ENCODE peak calls at places on chromosomes 6 and 20, in four cellular contexts. O, J, Y and B are unnamed samples.

GRCh38 chr6:107720762-107721161 is 103.4 kb downstream of the SCML4 start:
- DNase-seq in O (no peak), J (no peak), Y (no peak), B (no peak)

GRCh38 chr6:85185977-85186376 is 263.9 kb upstream of the NT5E start:
- DNase-seq in O (no peak), J (no peak), Y (no peak), B (no peak)

GRCh38 chr6:157218371-157219198 is 104.7 kb downstream of the TMEM242 start:
- DNase-seq in O (no peak), J (no peak), Y (no peak), B (no peak)

GRCh38 chr20:53757472-53757913 is 163.9 kb upstream of the ZNF217 start:
- DNase-seq in O (no peak), J (no peak), Y (no peak), B (no peak)

GRCh38 chr6:119090256-119090655 is 11.8 kb upstream of the FAM184A start:
- DNase-seq in O (no peak), J (no peak), Y (no peak), B (no peak)

GRCh38 chr6:81962198-81962597 is 209.7 kb upstream of the TENT5A start:
- DNase-seq in O (no peak), J (no peak), Y (no peak), B (no peak)

GRCh38 chr6:128036808-128037570 is 136.1 kb upstream of the THEMIS start:
- DNase-seq in O (no peak), J (no peak), Y (no peak), B (no peak)

GRCh38 chr6:101088594-101088993 is 207.5 kb upstream of the ASCC3 start:
- DNase-seq in O (no peak), J (no peak), Y (no peak), B (no peak)

GRCh38 chr6:32056254-32056653 is 18.0 kb downstream of the CYP21A2 start:
- DNase-seq in O (no peak), J (no peak), Y (peak; percentile 23), B (no peak)

GRCh38 chr20:45506927-45507820 is 8.2 kb downstream of the SPINT3 start:
- DNase-seq in O (no peak), J (no peak), Y (no peak), B (no peak)

GRCh38 chr6:97282238-97282725 is 734 bp downstream of the MMS22L start:
- DNase-seq in O (no peak), J (no peak), Y (no peak), B (no peak)

GRCh38 chr6:36130672-36131516 is 581 bp downstream of the MAPK13 start:
- DNase-seq in O (peak; percentile 38), J (no peak), Y (no peak), B (peak; percentile 78)

GRCh38 chr20:1490643-1491042 is 577 bp downstream of the SIRPB2 start:
- DNase-seq in O (no peak), J (no peak), Y (no peak), B (no peak)

GRCh38 chr6:79334674-79335073 is 100.2 kb upstream of the HMGN3 start:
- DNase-seq in O (no peak), J (no peak), Y (no peak), B (no peak)

GRCh38 chr6:27809939-27810767 is 102.0 kb downstream of the OR2B2 start:
- DNase-seq in O (peak; percentile 72), J (peak; percentile 41), Y (peak; percentile 58), B (peak; percentile 72)

GRCh38 chr6:130517444-130517931 is 151.7 kb downstream of the TMEM200A start:
- DNase-seq in O (no peak), J (no peak), Y (no peak), B (peak; percentile 63)

GRCh38 chr6:80425089-80425823 is 318.8 kb downstream of the BCKDHB start:
- DNase-seq in O (no peak), J (no peak), Y (no peak), B (no peak)

GRCh38 chr20:53081916-53082863 is 110.0 kb downstream of the TSHZ2 start:
- DNase-seq in O (no peak), J (no peak), Y (no peak), B (no peak)

GRCh38 chr6:5764401-5764955 is 242.2 kb downstream of the NRN1 start:
- DNase-seq in O (no peak), J (peak; percentile 50), Y (peak; percentile 85), B (no peak)

GRCh38 chr20:49562341-49563014 is 5.5 kb downstream of the PTGIS start:
- DNase-seq in O (no peak), J (peak; percentile 80), Y (peak; percentile 88), B (no peak)

GRCh38 chr20:7291319-7291943 is 523.9 kb downstream of the BMP2 start:
- DNase-seq in O (no peak), J (no peak), Y (no peak), B (no peak)

GRCh38 chr20:5065489-5066383 is 54.0 kb downstream of the PCNA start:
- DNase-seq in O (no peak), J (peak; percentile 36), Y (peak; percentile 66), B (no peak)

DNA sequence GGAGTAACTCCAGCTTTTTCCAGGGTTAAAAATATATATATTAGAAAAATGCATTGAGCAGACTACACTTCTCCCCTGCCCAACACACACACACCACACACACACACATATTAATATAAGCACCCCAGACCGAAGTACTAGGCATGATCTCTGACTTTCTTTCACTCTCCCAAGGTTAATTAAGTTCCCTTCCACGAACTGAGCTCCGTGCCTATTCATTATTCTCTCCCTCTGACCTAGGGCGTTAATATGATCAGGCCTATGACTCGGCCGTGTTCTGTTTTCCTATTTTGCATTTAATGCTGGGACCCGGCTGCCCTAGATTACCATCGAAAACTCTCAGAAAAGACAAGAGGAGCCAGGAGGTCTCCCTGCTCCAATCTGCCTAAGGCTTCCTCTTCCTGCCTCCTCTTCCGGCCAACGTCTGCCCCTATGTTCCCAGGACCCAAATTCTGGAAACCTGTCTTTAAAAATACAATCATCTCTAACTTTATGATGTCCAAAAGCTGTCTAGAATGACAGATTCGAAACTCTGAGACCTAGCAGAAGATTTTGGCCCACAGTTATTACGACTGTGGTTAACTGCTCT is 6.1 kb upstream of the POU3F2 start:
- DNase-seq in O (no peak), J (no peak), Y (no peak), B (no peak)
- H3K27ac ChIP-seq in O (no peak overlapping the region), J (no peak overlapping the region), Y (no peak overlapping the region), B (no peak overlapping the region)

DNA sequence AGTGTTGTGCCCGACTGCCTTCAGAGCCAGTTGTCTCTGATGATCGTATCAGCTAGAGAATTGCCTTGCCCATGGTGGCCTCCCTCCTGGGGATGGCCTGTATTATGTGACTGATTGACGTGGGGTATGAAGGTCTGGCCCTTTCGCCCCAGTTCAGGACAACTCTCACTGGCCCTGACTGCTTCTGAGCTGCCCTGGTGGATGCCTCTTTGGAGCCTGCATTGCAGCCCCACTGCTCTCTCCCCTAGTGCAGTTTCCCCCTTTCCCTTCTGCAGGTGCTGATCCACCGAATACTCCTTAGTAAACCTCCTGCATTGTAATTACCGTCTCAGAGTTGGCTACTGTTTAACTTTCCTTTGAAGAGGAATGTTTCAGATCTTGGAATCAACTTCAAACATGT is 18.2 kb downstream of the CD109 start:
- DNase-seq in O (no peak), J (no peak), Y (no peak), B (no peak)
- H3K27ac ChIP-seq in O (no peak overlapping the region), J (peak overlapping the region; percentile 86), Y (peak overlapping the region; percentile 60), B (no peak overlapping the region)

DNA sequence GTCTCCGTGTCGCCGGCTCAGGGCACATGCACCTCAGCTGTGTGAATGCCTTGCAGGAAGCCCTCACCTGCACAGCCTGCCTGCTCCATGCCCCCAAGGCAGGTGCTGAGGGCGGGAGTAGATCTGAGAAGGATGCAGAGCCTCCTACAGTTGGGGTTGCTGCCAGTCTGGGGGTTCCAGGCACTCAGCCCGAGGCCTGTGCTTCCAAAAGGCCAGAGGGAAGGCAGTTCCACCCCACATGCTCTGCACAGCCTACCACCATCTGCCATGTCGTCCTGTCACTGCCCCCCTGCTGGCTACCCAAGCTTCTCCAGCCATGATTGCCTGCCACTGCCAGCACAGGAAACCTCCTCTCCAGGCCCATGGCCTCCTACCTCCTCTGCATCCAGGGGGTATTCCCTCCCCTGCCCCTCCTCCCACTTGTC is 19.3 kb downstream of the ACSS1 start:
- DNase-seq in O (no peak), J (no peak), Y (peak; percentile 27), B (no peak)
- H3K27ac ChIP-seq in O (no peak overlapping the region), J (peak overlapping the region; percentile 98), Y (peak overlapping the region; percentile 93), B (peak overlapping the region; percentile 47)

GRCh38 chr20:15700147-15700765 is 873.0 kb downstream of the KIF16B start:
- DNase-seq in O (no peak), J (no peak), Y (no peak), B (no peak)

GRCh38 chr20:15702161-15702560 is 871.1 kb downstream of the KIF16B start:
- DNase-seq in O (no peak), J (no peak), Y (no peak), B (no peak)

GRCh38 chr20:15703171-15703911 is 869.9 kb downstream of the KIF16B start:
- DNase-seq in O (no peak), J (no peak), Y (no peak), B (no peak)

DNA sequence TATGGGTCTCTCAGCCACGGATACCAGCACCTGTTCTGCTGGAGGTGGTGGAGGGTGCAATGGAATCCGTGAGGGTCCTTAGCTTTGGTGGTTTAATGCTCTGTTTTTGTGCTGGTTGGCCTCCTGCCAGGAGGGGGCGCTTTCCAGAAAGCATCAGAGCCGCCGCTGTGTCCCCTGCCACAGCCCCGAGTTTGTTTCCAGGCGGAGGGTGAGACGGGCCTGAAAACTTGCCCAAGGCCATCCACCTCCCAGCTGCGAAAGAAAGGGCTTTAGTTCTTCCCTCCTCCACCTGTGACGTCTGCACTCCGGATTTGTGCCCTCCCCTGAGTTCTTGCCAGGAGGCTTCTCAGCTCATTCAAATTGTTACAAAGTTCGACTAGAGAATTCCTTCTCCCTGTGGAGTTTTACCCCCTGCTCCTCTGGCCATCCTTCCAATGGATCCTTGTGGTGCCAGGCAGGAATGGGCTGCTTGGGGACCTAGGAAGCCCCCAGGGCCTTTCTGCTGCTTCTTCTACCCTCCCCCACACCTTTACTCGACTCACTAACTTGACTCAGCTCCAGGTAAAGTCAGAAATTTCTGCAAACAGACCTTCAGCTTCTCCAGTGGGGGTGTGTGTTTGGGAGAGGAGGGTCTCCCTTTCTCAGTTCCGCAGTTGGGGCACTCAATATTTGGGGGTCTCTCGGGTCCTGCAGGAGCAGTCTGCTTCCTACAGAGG is 873.7 kb downstream of the KIF16B start:
- DNase-seq in O (no peak), J (no peak), Y (no peak), B (no peak)
- H3K27ac ChIP-seq in O (no peak overlapping the region), J (no peak overlapping the region), Y (no peak overlapping the region), B (no peak overlapping the region)

GRCh38 chr20:57908691-57909090 is 198.9 kb upstream of the PMEPA1 start:
- DNase-seq in O (no peak), J (no peak), Y (no peak), B (no peak)

GRCh38 chr20:57908226-57908625 is 198.4 kb upstream of the PMEPA1 start:
- DNase-seq in O (no peak), J (no peak), Y (no peak), B (no peak)

GRCh38 chr20:57911512-57912226 is 201.9 kb upstream of the PMEPA1 start:
- DNase-seq in O (no peak), J (no peak), Y (no peak), B (no peak)

GRCh38 chr20:57910716-57911115 is 200.9 kb upstream of the PMEPA1 start:
- DNase-seq in O (no peak), J (no peak), Y (no peak), B (no peak)

GRCh38 chr20:57909763-57910331 is 200.0 kb upstream of the PMEPA1 start:
- DNase-seq in O (no peak), J (no peak), Y (no peak), B (no peak)
- H3K27ac ChIP-seq in O (no peak overlapping the region), J (no peak overlapping the region), Y (no peak overlapping the region), B (no peak overlapping the region)